ENCODE peak calls at places on chromosomes 6 and 20, in four cellular contexts. J is GM23338, X is GM23248, L is PC-3. B is an unnamed sample. For H3F3A, the result is how much of the 10 kb centered on the place peaks cover.

GRCh38 chr6:41678511-41679084 is 40.3 kb downstream of the MDFI start:
- DNase-seq in X (no peak), J (no peak), L (no peak), B (no peak)

GRCh38 chr20:18388860-18389259 is 78.0 kb downstream of the DZANK1 start:
- DNase-seq in J (no peak), L (peak), X (peak), B (no peak)

GRCh38 chr6:11430036-11430435 is 107.5 kb upstream of the TMEM170B start:
- DNase-seq in L (no peak), X (peak), J (no peak), B (no peak)

GRCh38 chr20:12152996-12153395 is 235.3 kb downstream of the BTBD3 start:
- DNase-seq in J (no peak), L (peak), X (no peak), B (no peak)

GRCh38 chr6:7813704-7814103 is 87.8 kb downstream of the BMP6 start:
- DNase-seq in X (no peak), J (peak), L (peak), B (peak)

GRCh38 chr6:28490191-28490890 is 25.3 kb downstream of the GPX6 start:
- DNase-seq in J (peak), L (no peak), X (peak), B (peak)

GRCh38 chr6:142796571-142796970 is 148.4 kb downstream of the HIVEP2 start:
- DNase-seq in X (peak), J (no peak), L (no peak), B (no peak)

GRCh38 chr6:47153066-47153755 is 111.1 kb upstream of the ADGRF1 start:
- DNase-seq in J (peak), X (peak), L (no peak), B (no peak)

GRCh38 chr20:26208296-26209091 is 511.8 kb upstream of the ZNF337 start:
- DNase-seq in X (peak), L (no peak), J (peak), B (peak)

GRCh38 chr6:27250955-27251671 is 3.6 kb downstream of the PRSS16 start:
- DNase-seq in J (peak), X (peak), L (peak), B (peak)

GRCh38 chr6:1678201-1678600 is 68.5 kb downstream of the FOXC1 start:
- DNase-seq in L (no peak), J (peak), X (no peak), B (no peak)

GRCh38 chr6:169978615-169979161 is 227.3 kb downstream of the ERMARD start:
- DNase-seq in X (peak), J (no peak), L (no peak), B (no peak)

GRCh38 chr6:47075741-47076421 is 33.7 kb upstream of the ADGRF1 start:
- DNase-seq in L (no peak), X (no peak), J (no peak), B (no peak)

GRCh38 chr20:36861875-36862801 is 13.8 kb upstream of the TLDC2 start:
- DNase-seq in L (peak), X (peak), J (peak), B (peak)

GRCh38 chr20:588476-588875 is 21.6 kb downstream of the TCF15 start:
- DNase-seq in J (no peak), X (no peak), L (no peak), B (no peak)

GRCh38 chr6:5453531-5453930 is 192.2 kb downstream of the FARS2 start:
- DNase-seq in X (no peak), J (no peak), L (peak), B (no peak)

GRCh38 chr20:25148181-25148981 is 47.1 kb upstream of the ENTPD6 start:
- DNase-seq in L (no peak), J (peak), X (peak), B (peak)

GRCh38 chr6:163490826-163491577 is 76.5 kb downstream of the QKI start:
- DNase-seq in X (peak), L (peak), J (peak), B (peak)

GRCh38 chr20:62134735-62135231 is 8.4 kb downstream of the PSMA7 start:
- DNase-seq in X (peak), J (no peak), L (no peak), B (no peak)

GRCh38 chr6:121435444-121436069 is at the start of gene GJA1:
- DNase-seq in L (peak), J (peak), X (peak), B (peak)

GRCh38 chr6:93746892-93747291 is 327.5 kb upstream of the EPHA7 start:
- DNase-seq in X (no peak), L (no peak), J (peak), B (peak)

GRCh38 chr6:5208491-5208890 is 52.3 kb downstream of the LYRM4 start:
- DNase-seq in L (no peak), X (no peak), J (no peak), B (no peak)

GRCh38 chr6:127030111-127030510 is 88.4 kb upstream of the RSPO3 start:
- DNase-seq in X (no peak), L (no peak), J (no peak), B (no peak)

GRCh38 chr6:127030841-127031240 is 87.6 kb upstream of the RSPO3 start:
- DNase-seq in X (no peak), L (no peak), J (no peak), B (no peak)

GRCh38 chr6:127031511-127031910 is 87.0 kb upstream of the RSPO3 start:
- DNase-seq in X (no peak), L (no peak), J (no peak), B (no peak)

DNA sequence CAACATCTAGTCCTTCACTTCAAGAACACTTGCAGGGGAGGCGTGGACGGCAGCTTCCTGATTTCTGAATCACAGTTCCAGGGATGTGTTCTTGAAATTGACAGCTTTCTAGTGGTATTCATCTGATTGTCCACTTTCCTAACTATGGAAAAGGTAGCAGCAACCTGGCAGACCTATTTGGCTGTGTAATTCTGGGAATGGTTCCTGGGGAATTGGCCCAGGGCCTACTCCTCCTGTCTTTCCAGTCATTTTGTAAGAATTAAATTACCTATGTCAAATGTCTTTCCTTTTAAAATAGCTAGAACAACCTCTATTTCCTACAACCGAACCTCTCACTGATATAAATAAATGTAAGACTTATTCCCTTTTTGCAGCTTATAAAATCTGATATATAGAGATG is 85.5 kb upstream of the RSPO3 start:
- DNase-seq in L (no peak), J (no peak), X (no peak), B (no peak)
- H3F3A ChIP-seq in L (under half), J (under half), X (under half), B (under half)

DNA sequence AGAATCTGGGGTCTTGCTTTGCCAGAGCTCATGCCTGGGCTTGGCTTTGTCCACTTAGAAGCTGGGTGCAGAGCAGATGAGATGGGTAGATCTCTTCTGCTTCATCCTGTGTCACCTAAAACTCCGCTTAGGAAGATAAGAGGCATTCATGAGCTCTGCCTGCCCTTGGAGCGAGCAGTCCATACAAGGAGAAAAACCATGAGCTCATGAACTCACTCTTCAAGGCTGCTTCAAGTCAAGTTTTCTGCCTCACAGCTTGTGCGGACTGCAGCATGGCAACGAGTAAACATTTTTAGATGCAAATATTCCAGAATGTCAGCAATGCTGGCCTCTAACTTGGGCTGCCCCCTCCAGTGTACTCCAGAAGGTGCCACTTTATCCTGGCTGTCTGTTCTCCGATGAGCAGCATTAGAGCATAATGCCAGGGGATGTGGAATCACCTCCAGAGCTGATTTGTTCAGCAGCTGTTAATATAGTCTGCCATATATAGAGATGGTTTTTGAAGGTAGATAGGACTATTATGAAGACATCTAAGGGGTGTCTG is 10.7 kb upstream of the UQCC2 start:
- DNase-seq in X (no peak), L (no peak), J (no peak), B (no peak)
- H3F3A ChIP-seq in X (under half), L (under half), J (under half), B (under half)

GRCh38 chr20:5557123-5557522 is 193.1 kb upstream of the SHLD1 start:
- DNase-seq in J (peak), L (peak), X (peak), B (peak)
- H3F3A ChIP-seq in J (under half), L (under half), X (under half), B (under half)

GRCh38 chr6:45477785-45478184 is 100.1 kb upstream of the SUPT3H start:
- DNase-seq in X (no peak), J (no peak), L (no peak), B (no peak)

GRCh38 chr6:45480697-45481415 is 103.1 kb upstream of the SUPT3H start:
- DNase-seq in L (no peak), J (no peak), X (peak), B (no peak)

GRCh38 chr6:45477278-45477677 is 99.5 kb upstream of the SUPT3H start:
- DNase-seq in X (no peak), J (no peak), L (no peak), B (no peak)

GRCh38 chr6:45478235-45478634 is 100.5 kb upstream of the SUPT3H start:
- DNase-seq in J (no peak), L (peak), X (peak), B (no peak)

DNA sequence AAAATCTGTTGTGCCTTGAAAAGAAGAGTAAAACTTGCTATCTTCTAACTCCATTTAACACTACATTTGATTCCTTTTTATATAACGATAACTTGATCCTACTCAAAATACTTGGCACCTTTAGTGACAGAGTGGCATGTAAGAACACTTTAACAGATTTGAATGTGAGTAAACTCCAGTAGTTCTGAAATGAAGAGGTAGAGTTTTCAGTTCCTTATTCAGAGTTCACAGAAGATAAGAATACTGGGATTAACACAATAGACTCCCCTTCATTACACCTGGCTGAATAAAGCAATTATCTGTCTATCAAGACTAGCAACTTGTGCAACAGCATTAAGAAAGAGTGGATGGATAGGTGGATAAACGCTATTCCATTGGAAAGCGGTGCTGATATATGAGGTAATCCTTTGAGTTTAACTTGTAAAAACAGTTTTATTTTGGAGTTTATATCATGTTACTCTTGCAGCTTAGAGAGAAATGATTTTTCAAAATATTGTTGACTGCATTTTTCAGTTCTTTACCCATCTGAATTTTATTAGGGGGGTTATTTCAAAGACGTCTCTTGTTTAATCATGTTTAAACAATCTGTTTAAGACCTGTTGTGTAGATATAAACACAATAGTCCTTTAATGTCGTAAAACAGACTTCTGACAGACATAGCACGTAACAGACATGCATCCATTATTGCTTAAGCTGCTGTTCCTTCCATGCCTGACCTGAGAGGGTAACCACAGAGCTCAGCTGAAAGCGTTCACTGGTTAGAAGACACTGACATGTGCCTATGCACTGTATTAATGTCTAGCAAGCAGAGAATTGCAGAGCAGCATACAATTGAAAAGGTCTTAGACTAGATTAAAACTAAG is 102.3 kb upstream of the SUPT3H start:
- DNase-seq in L (no peak), J (no peak), X (peak), B (peak)
- H3F3A ChIP-seq in L (under half), J (under half), X (half or more), B (under half)

GRCh38 chr6:130700397-130700796 is 126.8 kb upstream of the SMLR1 start:
- DNase-seq in X (no peak), L (no peak), J (no peak), B (no peak)
- H3F3A ChIP-seq in X (under half), L (under half), J (under half), B (under half)

DNA sequence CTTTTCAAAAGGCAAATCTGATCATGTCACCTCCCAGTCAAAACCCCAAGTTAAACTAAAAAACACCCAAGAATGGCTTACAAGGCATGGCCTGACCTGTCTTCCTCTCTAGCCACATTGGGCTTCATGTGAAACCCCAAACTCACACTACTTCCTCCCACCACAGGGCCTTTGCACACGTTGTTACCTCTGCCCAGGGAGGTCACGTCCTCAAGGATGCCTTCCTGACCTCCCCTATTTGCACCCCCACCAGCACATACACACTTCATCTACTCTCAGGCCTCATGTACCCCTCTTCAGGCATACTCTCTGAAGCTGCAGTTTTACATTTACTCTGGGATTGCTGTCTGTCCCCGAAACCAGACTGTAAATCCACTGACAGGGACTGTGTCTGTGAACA is 6.1 kb downstream of the EZR start:
- DNase-seq in L (no peak), J (no peak), X (no peak), B (no peak)
- H3F3A ChIP-seq in L (under half), J (under half), X (under half), B (under half)

GRCh38 chr6:44189257-44189656 is 27.5 kb upstream of the MYMX start:
- DNase-seq in L (no peak), X (no peak), J (no peak), B (no peak)

GRCh38 chr6:44192428-44193041 is 24.2 kb upstream of the MYMX start:
- DNase-seq in L (no peak), J (peak), X (no peak), B (peak)

GRCh38 chr6:44190712-44191111 is 26.0 kb upstream of the MYMX start:
- DNase-seq in L (no peak), X (no peak), J (no peak), B (no peak)

GRCh38 chr6:44194326-44194725 is 22.4 kb upstream of the MYMX start:
- DNase-seq in J (no peak), X (no peak), L (no peak), B (no peak)

DNA sequence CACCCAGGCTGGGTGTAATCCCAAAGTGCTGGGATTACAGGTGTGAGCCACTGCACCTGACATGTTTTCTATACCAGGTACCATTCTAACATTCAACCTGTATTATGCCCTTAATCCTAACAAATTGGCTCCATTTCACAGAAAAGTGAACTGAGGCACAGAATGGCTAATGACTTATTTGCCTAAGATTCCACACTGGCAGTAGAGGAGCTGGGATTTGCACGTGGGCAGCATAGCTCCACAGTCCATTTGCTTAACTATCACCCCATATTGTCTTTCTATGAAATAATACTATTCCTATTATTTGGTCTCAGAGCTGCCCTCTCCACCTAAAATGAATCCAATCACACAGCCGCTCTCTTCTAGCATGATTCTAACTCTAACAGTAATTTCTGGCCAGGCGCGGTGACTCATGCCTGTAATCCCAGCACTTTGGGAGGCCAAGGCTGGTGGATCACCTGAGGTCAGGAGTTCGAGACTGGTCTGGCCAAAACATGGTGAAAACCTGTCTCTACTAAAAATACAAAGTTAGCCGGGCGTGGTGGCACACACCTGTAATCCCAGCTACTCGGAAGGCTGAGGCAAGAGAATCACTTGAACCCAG is 23.3 kb upstream of the MYMX start:
- DNase-seq in X (no peak), L (no peak), J (no peak), B (no peak)
- H3F3A ChIP-seq in X (under half), L (under half), J (under half), B (under half)

B was measured in neural progenitor cell.